ENCODE peak calls at places on chromosomes 5 and 9, in seven cellular contexts. U, X, R, E, T, M and D are unnamed samples.
A peak's percentile ranks its signal among the peaks of the same experiment; 100 is the strongest.

GRCh38 chr5:100889896-100890295 is 13.2 kb downstream of the ST8SIA4 start:
- DNase-seq in U (no peak), X (no peak), R (no peak), E (no peak), T (no peak), M (no peak), D (no peak)

GRCh38 chr9:32703635-32704034 is 68.2 kb upstream of the TAF1L start:
- DNase-seq in U (peak; percentile 12), X (no peak), R (peak; percentile 7), E (no peak), T (no peak), M (no peak), D (no peak)

GRCh38 chr9:65411336-65411735 is 126.3 kb upstream of the FOXD4L5 start:
- DNase-seq in U (no peak), X (no peak), R (no peak), E (no peak), T (no peak), M (no peak), D (no peak)

GRCh38 chr9:19146441-19146840 is 19.1 kb upstream of the PLIN2 start:
- DNase-seq in U (no peak), X (no peak), R (no peak), E (no peak), T (no peak), M (peak; percentile 50), D (no peak)

GRCh38 chr5:2685651-2686050 is 65.8 kb downstream of the IRX2 start:
- DNase-seq in U (no peak), X (no peak), R (peak; percentile 0), E (no peak), T (peak; percentile 97), M (no peak), D (no peak)

GRCh38 chr5:82467006-82467561 is 188.9 kb upstream of the RPS23 start:
- DNase-seq in U (no peak), X (no peak), R (peak; percentile 73), E (no peak), T (no peak), M (peak; percentile 46), D (no peak)

GRCh38 chr5:142783601-142784291 is 13.6 kb downstream of the ARHGAP26 start:
- DNase-seq in U (no peak), X (no peak), R (peak; percentile 50), E (no peak), T (no peak), M (peak; percentile 51), D (no peak)

GRCh38 chr5:36641416-36641815 is 35.0 kb downstream of the SLC1A3 start:
- DNase-seq in U (no peak), X (no peak), R (peak; percentile 64), E (no peak), T (peak; percentile 64), M (no peak), D (no peak)

GRCh38 chr9:38733503-38733902 is 13.6 kb upstream of the FAM240B start:
- DNase-seq in U (no peak), X (no peak), R (no peak), E (no peak), T (no peak), M (no peak), D (no peak)

GRCh38 chr9:110745656-110746055 is 77.1 kb downstream of the MUSK start:
- DNase-seq in U (no peak), X (no peak), R (no peak), E (no peak), T (peak; percentile 34), M (peak; percentile 41), D (no peak)

GRCh38 chr5:110917161-110917875 is 154.2 kb upstream of the TSLP start:
- DNase-seq in U (no peak), X (no peak), R (peak; percentile 30), E (no peak), T (peak; percentile 87), M (no peak), D (no peak)

DNA sequence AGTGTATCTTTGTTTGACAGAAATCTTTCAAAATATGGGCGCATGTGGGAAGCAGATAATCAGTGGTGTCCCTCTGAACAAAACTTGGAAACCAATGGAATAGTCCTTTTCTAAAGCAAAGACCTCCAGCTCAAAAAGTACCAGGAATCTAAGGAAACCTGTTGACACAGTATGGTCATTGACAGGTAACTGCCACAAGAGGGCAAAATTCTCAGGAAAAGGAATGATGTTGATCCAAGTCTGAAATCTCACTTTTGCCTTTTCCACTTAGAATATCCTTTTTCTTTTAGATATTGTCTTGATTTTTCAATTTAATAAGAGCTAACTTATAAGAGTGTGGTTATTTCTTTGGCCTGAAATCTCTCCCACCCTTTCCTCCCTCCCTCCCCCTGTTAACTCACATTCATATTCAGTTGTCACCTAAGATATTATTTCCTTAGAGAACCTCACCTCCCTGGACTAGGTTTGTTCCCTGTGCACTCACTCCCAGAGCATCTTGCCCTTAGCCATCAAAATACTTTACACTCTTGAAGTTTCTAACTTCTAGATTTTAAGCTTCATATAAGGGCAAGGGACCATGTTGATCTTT is 59.0 kb upstream of the BARX1 start:
- DNase-seq in U (peak; percentile 39), X (peak; percentile 22), R (peak; percentile 71), E (no peak), T (peak; percentile 20), M (no peak), D (no peak)
- TF ChIP-seq CTCF in U (peak; percentile 66), X (peak; percentile 34), R (peak; percentile 67), E (no peak), T (peak; percentile 63), M (peak; percentile 61), D (peak; percentile 65)

GRCh38 chr9:82201186-82201585 is 212.6 kb downstream of the SPATA31D1 start:
- DNase-seq in U (no peak), X (no peak), R (no peak), E (no peak), T (no peak), M (no peak), D (no peak)
- H3K4me3 ChIP-seq in U (no peak overlapping the region), X (no peak overlapping the region), R (no peak overlapping the region), E (no peak overlapping the region), T (no peak overlapping the region), M (no peak overlapping the region), D (no peak overlapping the region)

GRCh38 chr5:116733995-116734716 is 159.5 kb upstream of the SEMA6A start:
- DNase-seq in U (no peak), X (no peak), R (no peak), E (no peak), T (no peak), M (no peak), D (peak; percentile 90)

GRCh38 chr5:116732591-116732990 is 158.0 kb upstream of the SEMA6A start:
- DNase-seq in U (no peak), X (no peak), R (no peak), E (no peak), T (no peak), M (no peak), D (no peak)

GRCh38 chr5:116734717-116735072 is 160.1 kb upstream of the SEMA6A start:
- DNase-seq in U (no peak), X (no peak), R (peak; percentile 74), E (no peak), T (peak; percentile 31), M (no peak), D (no peak)

GRCh38 chr5:116727248-116727647 is 152.6 kb upstream of the SEMA6A start:
- DNase-seq in U (no peak), X (no peak), R (no peak), E (no peak), T (no peak), M (no peak), D (peak; percentile 86)

GRCh38 chr5:116731432-116731831 is 156.8 kb upstream of the SEMA6A start:
- DNase-seq in U (no peak), X (no peak), R (no peak), E (no peak), T (no peak), M (no peak), D (no peak)
- TF ChIP-seq CTCF in U (no peak), X (no peak), R (no peak), E (no peak), T (no peak), M (no peak), D (no peak)

DNA sequence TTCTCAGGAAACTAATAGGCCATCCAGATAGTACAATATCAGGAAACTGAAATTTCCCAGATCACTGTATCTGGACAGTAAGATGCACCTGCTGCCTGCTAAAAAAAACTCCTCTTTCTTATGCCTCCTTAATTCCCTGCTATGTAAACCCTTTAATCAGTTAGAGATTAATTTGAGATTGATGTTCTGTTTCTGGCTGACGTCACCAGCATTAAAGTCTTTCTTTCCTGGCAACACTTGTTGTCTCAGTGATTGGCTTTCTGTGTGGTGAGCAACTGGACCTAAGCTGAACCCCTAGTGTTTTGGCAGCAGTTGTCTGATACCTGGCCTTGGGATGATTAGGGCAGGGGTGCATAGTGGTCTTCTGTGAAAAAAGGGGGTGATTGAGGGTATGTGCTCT is 175.8 kb downstream of the TENT4A start:
- DNase-seq in U (no peak), X (no peak), R (no peak), E (no peak), T (no peak), M (no peak), D (no peak)
- H3K4me3 ChIP-seq in U (no peak overlapping the region), X (no peak overlapping the region), R (no peak overlapping the region), E (no peak overlapping the region), T (no peak overlapping the region), M (no peak overlapping the region), D (no peak overlapping the region)

GRCh38 chr5:59937633-59938032 is 44.1 kb upstream of the PDE4D start:
- DNase-seq in U (no peak), X (no peak), R (no peak), E (no peak), T (no peak), M (no peak), D (no peak)
- TF ChIP-seq CTCF in U (no peak), X (no peak), R (no peak), E (no peak), T (no peak), M (no peak), D (no peak)

GRCh38 chr5:72035831-72036230 is 71.4 kb upstream of the MAP1B start:
- DNase-seq in U (no peak), X (no peak), R (no peak), E (no peak), T (no peak), M (no peak), D (no peak)

GRCh38 chr5:72032769-72033168 is 74.5 kb upstream of the MAP1B start:
- DNase-seq in U (no peak), X (no peak), R (no peak), E (no peak), T (no peak), M (no peak), D (no peak)

GRCh38 chr5:72040513-72040912 is 66.8 kb upstream of the MAP1B start:
- DNase-seq in U (no peak), X (no peak), R (no peak), E (no peak), T (no peak), M (no peak), D (no peak)

GRCh38 chr5:72034710-72035109 is 72.6 kb upstream of the MAP1B start:
- DNase-seq in U (no peak), X (no peak), R (no peak), E (no peak), T (no peak), M (no peak), D (no peak)

GRCh38 chr5:72036951-72037350 is 70.3 kb upstream of the MAP1B start:
- DNase-seq in U (no peak), X (no peak), R (peak; percentile 31), E (no peak), T (peak; percentile 20), M (no peak), D (no peak)
- H3K4me3 ChIP-seq in U (no peak overlapping the region), X (no peak overlapping the region), R (no peak overlapping the region), E (no peak overlapping the region), T (no peak overlapping the region), M (no peak overlapping the region), D (no peak overlapping the region)